ENCODE peak calls at places on chromosomes 6 and 20, in four cellular contexts. X is AG09309, A is ovary, Z is mesothelial cell of epicardium. K is an unnamed sample.

GRCh38 chr6:20791932-20792331 is 257.7 kb downstream of the CDKAL1 start:
- DNase-seq in X (peak; percentile 5), A (no peak), Z (no peak), K (no peak)

GRCh38 chr6:161011509-161012480 is 20.2 kb downstream of the MAP3K4 start:
- DNase-seq in X (no peak), A (no peak), Z (no peak), K (no peak)

GRCh38 chr6:49409951-49410542 is 53.0 kb downstream of the MMUT start:
- DNase-seq in X (peak; percentile 31), A (peak; percentile 26), Z (peak; percentile 44), K (peak; percentile 88)

GRCh38 chr6:4459032-4459431 is 317.2 kb upstream of the CDYL start:
- DNase-seq in X (peak; percentile 31), A (no peak), Z (no peak), K (no peak)

GRCh38 chr6:30483677-30484279 is 5.5 kb upstream of the HLA-E start:
- DNase-seq in X (peak; percentile 46), A (no peak), Z (no peak), K (no peak)

GRCh38 chr6:106694343-106694742 is 65.0 kb downstream of the QRSL1 start:
- DNase-seq in X (no peak), A (no peak), Z (no peak), K (no peak)

GRCh38 chr6:57305754-57306153 is 11.7 kb upstream of the PRIM2 start:
- DNase-seq in X (peak; percentile 77), A (no peak), Z (no peak), K (no peak)

GRCh38 chr6:165834613-165835259 is 171.7 kb upstream of the PDE10A start:
- DNase-seq in X (no peak), A (peak; percentile 54), Z (no peak), K (no peak)

GRCh38 chr6:91198588-91199255 is 611.9 kb upstream of the MAP3K7 start:
- DNase-seq in X (no peak), A (no peak), Z (no peak), K (no peak)

GRCh38 chr20:19300395-19300794 is 88.0 kb downstream of the SLC24A3 start:
- DNase-seq in X (no peak), A (no peak), Z (no peak), K (no peak)

GRCh38 chr6:33091957-33092356 is 16.2 kb downstream of the HLA-DPB1 start:
- DNase-seq in X (no peak), A (no peak), Z (no peak), K (no peak)

GRCh38 chr20:24634855-24635254 is 165.4 kb downstream of the SYNDIG1 start:
- DNase-seq in X (peak; percentile 81), A (no peak), Z (no peak), K (no peak)

GRCh38 chr6:17165383-17165782 is 63.5 kb downstream of the STMND1 start:
- DNase-seq in X (peak; percentile 60), A (no peak), Z (no peak), K (no peak)

GRCh38 chr20:25576783-25577530 is 8.4 kb downstream of the NINL start:
- DNase-seq in X (no peak), A (no peak), Z (no peak), K (no peak)

GRCh38 chr20:62252342-62252966 is 14.1 kb downstream of the OSBPL2 start:
- DNase-seq in X (no peak), A (no peak), Z (no peak), K (no peak)

GRCh38 chr6:134323294-134323693 is 5.4 kb upstream of the SGK1 start:
- DNase-seq in X (no peak), A (no peak), Z (no peak), K (no peak)

GRCh38 chr6:146422789-146423188 is 120.8 kb upstream of the RAB32 start:
- DNase-seq in X (no peak), A (no peak), Z (no peak), K (no peak)

GRCh38 chr6:79756496-79756895 is 125.4 kb downstream of the SH3BGRL2 start:
- DNase-seq in X (no peak), A (no peak), Z (no peak), K (no peak)

GRCh38 chr20:14951707-14952106 is 614.3 kb upstream of the FLRT3 start:
- DNase-seq in X (peak; percentile 5), A (no peak), Z (no peak), K (no peak)

GRCh38 chr6:17633465-17634188 is 33.5 kb downstream of the FAM8A1 start:
- DNase-seq in X (no peak), A (no peak), Z (no peak), K (no peak)

GRCh38 chr6:152356659-152357058 is 280.5 kb downstream of the SYNE1 start:
- DNase-seq in X (peak; percentile 37), A (no peak), Z (no peak), K (no peak)

GRCh38 chr6:133549252-133549925 is 308.2 kb downstream of the EYA4 start:
- DNase-seq in X (no peak), A (no peak), Z (no peak), K (no peak)

GRCh38 chr6:126140015-126140414 is 153.7 kb downstream of the TRMT11 start:
- DNase-seq in X (no peak), A (no peak), Z (no peak), K (no peak)

GRCh38 chr6:161418458-161418945 is 144.6 kb upstream of the AGPAT4 start:
- DNase-seq in X (peak; percentile 67), A (no peak), Z (no peak), K (no peak)

GRCh38 chr6:110547266-110547964 is 71.0 kb upstream of the SLC22A16 start:
- DNase-seq in X (no peak), A (no peak), Z (no peak), K (no peak)

GRCh38 chr20:37938181-37938775 is 35.4 kb downstream of the VSTM2L start:
- DNase-seq in X (no peak), A (no peak), Z (no peak), K (no peak)

GRCh38 chr6:47116086-47116485 is 74.0 kb upstream of the ADGRF1 start:
- DNase-seq in X (no peak), A (no peak), Z (no peak), K (no peak)

DNA sequence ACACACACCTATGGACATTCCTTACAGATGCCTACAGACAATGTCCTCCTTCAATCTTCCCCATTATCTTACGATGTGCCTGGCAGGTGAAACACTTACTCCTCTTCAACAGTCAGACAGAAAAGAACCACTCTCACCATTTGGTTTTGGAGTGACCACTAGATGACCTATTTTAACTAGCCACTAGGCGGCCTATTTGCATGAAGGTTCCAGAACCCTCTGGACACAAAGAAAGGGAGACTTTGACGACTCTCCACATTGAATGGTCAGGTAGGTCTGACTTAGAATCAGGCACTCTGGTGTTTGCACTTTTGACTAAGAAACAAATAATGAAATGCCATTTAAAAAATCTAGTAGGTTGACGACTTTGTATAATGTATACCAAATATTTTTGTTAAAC is 42.0 kb downstream of the PNLDC1 start:
- DNase-seq in X (no peak), A (no peak), Z (no peak), K (no peak)
- TF ChIP-seq CTCF in X (peak; percentile 46), A (no peak), Z (peak; percentile 29), K (no peak)

GRCh38 chr20:45051497-45052060 is 49.3 kb downstream of the KCNS1 start:
- DNase-seq in X (no peak), A (no peak), Z (no peak), K (no peak)

GRCh38 chr20:45049438-45049837 is 51.5 kb downstream of the KCNS1 start:
- DNase-seq in X (no peak), A (no peak), Z (no peak), K (no peak)

GRCh38 chr20:45047581-45048119 is 53.3 kb downstream of the KCNS1 start:
- DNase-seq in X (no peak), A (no peak), Z (no peak), K (no peak)

GRCh38 chr20:45052698-45053440 is 48.1 kb downstream of the KCNS1 start:
- DNase-seq in X (peak; percentile 77), A (no peak), Z (no peak), K (no peak)

GRCh38 chr20:45049904-45050471 is 50.9 kb downstream of the KCNS1 start:
- DNase-seq in X (no peak), A (no peak), Z (no peak), K (no peak)
- TF ChIP-seq CTCF in X (no peak), A (no peak), Z (no peak), K (no peak)

DNA sequence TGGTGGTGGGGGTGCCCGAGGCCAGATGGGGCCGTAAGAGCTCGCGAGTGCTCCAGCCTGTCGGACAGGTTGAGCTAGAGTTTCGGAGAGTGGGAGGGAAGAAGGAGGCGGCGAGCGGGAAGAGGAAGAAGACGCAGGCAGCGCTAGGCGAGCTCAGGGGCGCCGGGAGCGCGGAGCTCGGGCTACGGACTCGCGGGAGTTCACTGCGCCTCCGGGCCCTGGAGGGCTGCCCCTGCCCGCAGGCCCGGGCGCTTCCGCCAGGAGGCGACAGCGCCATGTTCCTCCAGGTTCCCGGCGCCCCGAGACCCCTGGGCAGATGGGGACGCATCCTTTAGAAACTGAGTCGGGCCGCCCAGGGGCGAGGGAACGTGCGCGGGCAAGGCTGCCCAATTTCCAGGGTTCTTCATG is 984 bp downstream of the TFAP2C start:
- DNase-seq in X (no peak), A (peak; percentile 24), Z (peak; percentile 77), K (no peak)
- TF ChIP-seq CTCF in X (peak; percentile 72), A (no peak), Z (peak; percentile 89), K (no peak)

GRCh38 chr6:23659125-23659524 is 466.9 kb upstream of the NRSN1 start:
- DNase-seq in X (no peak), A (no peak), Z (no peak), K (no peak)
- TF ChIP-seq CTCF in X (peak; percentile 10), A (no peak), Z (peak; percentile 48), K (no peak)

GRCh38 chr20:48656120-48656519 is 171.7 kb downstream of the PREX1 start:
- DNase-seq in X (no peak), A (no peak), Z (no peak), K (no peak)

GRCh38 chr20:48657426-48658197 is 170.2 kb downstream of the PREX1 start:
- DNase-seq in X (peak; percentile 39), A (peak; percentile 64), Z (peak; percentile 52), K (peak; percentile 42)

GRCh38 chr20:48658505-48658904 is 169.3 kb downstream of the PREX1 start:
- DNase-seq in X (no peak), A (no peak), Z (no peak), K (no peak)

GRCh38 chr20:48658198-48658476 is 169.7 kb downstream of the PREX1 start:
- DNase-seq in X (no peak), A (no peak), Z (no peak), K (no peak)

DNA sequence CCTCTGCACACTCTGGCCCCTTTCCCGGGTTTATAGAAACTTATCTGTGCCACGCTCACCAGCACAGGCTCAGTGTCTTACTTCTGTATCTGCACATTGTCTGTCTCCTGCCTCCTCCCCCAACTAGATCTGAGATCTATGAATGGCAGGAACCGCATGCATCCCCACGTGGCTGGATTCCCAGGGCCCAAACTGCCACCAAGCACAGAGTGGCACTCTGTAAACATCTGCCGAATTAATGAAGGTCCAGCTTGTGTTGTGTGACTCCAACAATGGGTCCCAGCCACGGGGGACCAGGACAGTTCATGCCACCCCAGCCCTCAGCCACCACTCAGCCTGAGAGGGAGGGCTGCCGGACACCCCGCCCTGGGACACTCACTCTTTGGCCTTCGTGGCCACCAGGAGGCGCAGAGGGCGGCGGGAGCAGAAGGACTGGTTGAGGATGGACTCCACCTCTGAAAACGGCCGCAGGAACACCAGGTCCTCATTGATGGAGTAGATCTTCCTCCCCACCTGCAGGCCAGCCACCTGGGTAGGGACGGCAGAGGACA is 171.1 kb downstream of the PREX1 start:
- DNase-seq in X (no peak), A (no peak), Z (no peak), K (no peak)
- TF ChIP-seq CTCF in X (peak; percentile 39), A (no peak), Z (no peak), K (no peak)